ENCODE peak calls at places on chromosomes 11 and 22, in four cellular contexts. J is spleen; S is CD4-positive, alpha-beta T cell; G is lung. M is an unnamed sample.

GRCh38 chr22:25495286-25495685 is 69.2 kb upstream of the GRK3 start:
- DNase-seq in S (no peak), G (no peak), J (no peak), M (no peak)

GRCh38 chr11:114762437-114762836 is 84.1 kb downstream of the NXPE2 start:
- DNase-seq in J (no peak), S (no peak), G (peak; percentile 45), M (peak; percentile 57)

GRCh38 chr11:121452609-121453150 is at the start of gene SORL1-AS1:
- DNase-seq in G (no peak), J (no peak), S (peak; percentile 51), M (no peak)

GRCh38 chr11:126919147-126919823 is 81.3 kb downstream of the KIRREL3 start:
- DNase-seq in S (no peak), J (no peak), G (no peak), M (no peak)

GRCh38 chr11:132486060-132486459 is 1046.2 kb downstream of the OPCML start:
- DNase-seq in S (no peak), G (no peak), J (no peak), M (no peak)

GRCh38 chr11:102435688-102436087 is 16.9 kb downstream of the TMEM123 start:
- DNase-seq in S (no peak), G (no peak), J (no peak), M (no peak)

GRCh38 chr11:62444271-62444833 is 25.5 kb downstream of the SCGB1A1 start:
- DNase-seq in G (peak; percentile 55), S (peak; percentile 4), J (peak; percentile 85), M (peak; percentile 65)

GRCh38 chr22:36862251-36863242 is 1.7 kb downstream of the NCF4 start:
- DNase-seq in J (peak; percentile 90), G (peak; percentile 44), S (no peak), M (peak; percentile 34)

GRCh38 chr22:45127866-45128265 is 35.9 kb upstream of the NUP50 start:
- DNase-seq in J (no peak), G (no peak), S (no peak), M (no peak)

GRCh38 chr11:113649311-113649710 is 56.8 kb downstream of the TMPRSS5 start:
- DNase-seq in J (no peak), S (no peak), G (no peak), M (no peak)

GRCh38 chr11:107054391-107054790 is 36.1 kb upstream of the GUCY1A2 start:
- DNase-seq in S (no peak), J (no peak), G (no peak), M (no peak)

GRCh38 chr11:60783911-60784310 is 1.2 kb upstream of the MS4A10 start:
- DNase-seq in G (no peak), S (no peak), J (peak; percentile 42), M (no peak)

GRCh38 chr22:23119492-23120414 is 22.0 kb downstream of the RSPH14 start:
- DNase-seq in G (no peak), J (no peak), S (peak; percentile 43), M (no peak)

GRCh38 chr22:31968022-31968421 is 23.7 kb downstream of the YWHAH start:
- DNase-seq in S (no peak), G (no peak), J (no peak), M (no peak)

GRCh38 chr11:45102810-45103621 is 43.4 kb upstream of the PRDM11 start:
- DNase-seq in J (peak; percentile 90), S (peak; percentile 48), G (peak; percentile 60), M (peak; percentile 59)

GRCh38 chr11:92765965-92766371 is 203.5 kb upstream of the MTNR1B start:
- DNase-seq in S (no peak), G (peak; percentile 33), J (peak; percentile 76), M (no peak)

GRCh38 chr11:125063429-125064043 is 431 bp downstream of the SLC37A2 start:
- DNase-seq in G (no peak), J (peak; percentile 76), S (no peak), M (peak; percentile 63)

GRCh38 chr22:29154364-29155048 is 51.2 kb upstream of the EMID1 start:
- DNase-seq in J (peak; percentile 94), G (peak; percentile 79), S (peak; percentile 53), M (peak; percentile 88)

GRCh38 chr22:46352691-46353386 is 17.3 kb downstream of the TRMU start:
- DNase-seq in S (no peak), G (peak; percentile 74), J (peak; percentile 79), M (peak; percentile 81)

GRCh38 chr11:132858203-132858602 is 674.1 kb downstream of the OPCML start:
- DNase-seq in G (no peak), S (no peak), J (no peak), M (no peak)

GRCh38 chr11:95242990-95243590 is 12.1 kb upstream of the SESN3 start:
- DNase-seq in S (no peak), J (no peak), G (no peak), M (no peak)

GRCh38 chr11:122559734-122560382 is 95.7 kb upstream of the UBASH3B start:
- DNase-seq in S (no peak), J (no peak), G (no peak), M (no peak)

DNA sequence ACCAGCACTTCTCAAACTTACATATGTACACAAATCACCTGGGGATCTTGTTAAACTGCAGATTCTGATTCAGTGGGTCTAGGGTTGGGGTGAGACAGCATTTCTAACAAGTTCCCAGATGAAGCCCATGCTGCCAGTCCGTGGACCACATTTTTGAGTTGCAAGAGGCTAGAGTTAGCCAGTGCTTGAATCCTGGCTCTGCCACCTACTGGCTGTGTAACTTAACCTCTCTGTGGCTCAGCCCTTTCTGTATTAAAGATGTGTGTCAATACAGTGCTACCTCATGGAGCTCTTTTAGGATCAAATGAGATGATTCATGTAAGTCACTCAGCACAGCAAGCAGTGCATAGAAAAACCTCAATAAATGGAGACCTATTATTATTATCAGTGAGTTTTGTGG is 90.2 kb upstream of the ISX start:
- DNase-seq in G (no peak), S (no peak), J (no peak), M (no peak)
- TF ChIP-seq CTCF in G (no peak), S (no peak), J (no peak), M (no peak)

DNA sequence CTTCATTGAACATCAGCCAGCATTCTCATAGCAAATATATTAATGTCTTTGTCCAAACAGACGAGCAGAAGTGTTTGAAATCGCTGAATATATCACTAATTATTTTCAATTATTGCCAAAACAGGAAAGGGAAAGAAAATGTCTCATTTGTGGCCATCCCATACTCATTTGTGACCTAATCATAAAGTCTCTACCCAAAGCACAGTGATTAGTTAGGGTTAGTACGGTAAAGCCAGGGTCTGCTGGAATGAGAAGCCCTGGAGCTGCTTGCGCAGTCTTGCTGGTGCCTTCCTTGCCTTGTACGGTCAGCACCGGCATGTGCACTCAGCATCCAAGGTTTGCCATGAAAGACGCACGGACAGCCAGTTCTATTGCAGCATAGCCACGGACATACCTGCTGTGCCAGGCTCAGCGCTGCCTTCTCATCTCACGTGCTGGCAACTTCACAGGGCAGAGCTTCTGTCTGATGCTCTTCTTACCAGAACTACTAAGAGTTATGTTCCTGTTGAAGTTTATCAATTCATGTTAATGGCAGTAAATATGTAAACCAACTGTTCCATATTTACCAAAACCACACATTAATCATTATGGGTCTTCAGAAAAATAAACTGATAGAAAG is 74.7 kb upstream of the POU2AF2 start:
- DNase-seq in S (no peak), J (no peak), G (no peak), M (no peak)
- H3K27ac ChIP-seq in S (no peak overlapping the region), J (no peak overlapping the region), G (no peak overlapping the region), M (no peak overlapping the region)

DNA sequence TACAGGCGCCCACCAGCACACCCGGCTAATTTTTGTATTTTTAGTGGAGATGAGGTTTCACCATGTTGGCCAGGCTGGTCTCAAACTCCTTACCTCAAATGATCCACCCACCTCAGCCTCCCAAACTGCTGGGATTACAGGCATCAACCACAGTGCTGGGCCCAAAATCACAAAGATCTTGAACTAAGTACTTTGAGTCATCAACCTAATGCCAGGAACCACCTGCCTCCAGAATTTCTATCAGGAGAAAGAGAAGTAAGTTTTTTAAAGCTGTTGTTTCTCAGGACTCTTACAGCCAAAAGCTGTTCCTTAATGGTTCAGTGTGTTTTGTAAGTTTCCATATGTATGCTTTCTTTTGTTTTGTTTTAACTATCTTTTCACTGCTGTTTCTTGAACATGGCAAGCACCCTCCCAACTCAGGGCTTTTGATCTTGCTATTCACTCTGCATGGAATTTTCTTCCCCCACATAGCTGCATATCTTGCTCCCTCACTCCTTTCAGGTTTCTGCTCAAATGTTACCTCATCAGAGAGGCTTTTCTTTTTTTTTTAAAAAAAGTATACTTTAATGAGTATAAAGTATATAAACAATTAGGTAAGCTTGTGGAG is 6.0 kb upstream of the PAK1 start:
- DNase-seq in G (no peak), S (no peak), J (no peak), M (no peak)
- H3K27me3 ChIP-seq in G (no peaks in the 10 kb centered on the region), S (no peaks in the 10 kb centered on the region), J (no peaks in the 10 kb centered on the region), M (no peaks in the 10 kb centered on the region)

GRCh38 chr22:42930810-42931420 is 73.8 kb upstream of the ARFGAP3 start:
- DNase-seq in G (no peak), J (peak; percentile 73), S (no peak), M (peak; percentile 68)
- TF ChIP-seq CTCF in G (no peak), J (no peak), S (no peak), M (no peak)

GRCh38 chr22:48208894-48209293 is 1446.4 kb downstream of the TBC1D22A start:
- DNase-seq in S (no peak), G (peak; percentile 27), J (no peak), M (no peak)

GRCh38 chr22:48209473-48210271 is 1447.2 kb downstream of the TBC1D22A start:
- DNase-seq in G (peak; percentile 26), J (no peak), S (no peak), M (no peak)

GRCh38 chr22:48210812-48211211 is 1448.4 kb downstream of the TBC1D22A start:
- DNase-seq in J (no peak), S (no peak), G (peak; percentile 16), M (no peak)

GRCh38 chr22:48204296-48204695 is 1441.8 kb downstream of the TBC1D22A start:
- DNase-seq in G (no peak), S (no peak), J (no peak), M (no peak)

GRCh38 chr22:48205790-48206189 is 1443.3 kb downstream of the TBC1D22A start:
- DNase-seq in J (no peak), G (peak; percentile 19), S (no peak), M (no peak)
- H3K27ac ChIP-seq in J (no peak overlapping the region), G (no peak overlapping the region), S (no peak overlapping the region), M (no peak overlapping the region)

GRCh38 chr11:67372232-67372992 is 986 bp downstream of the CLCF1 start:
- DNase-seq in J (peak; percentile 87), S (no peak), G (no peak), M (peak; percentile 65)

GRCh38 chr11:67372993-67373915 is at the start of gene CLCF1:
- DNase-seq in G (peak; percentile 75), J (peak; percentile 94), S (peak; percentile 77), M (peak; percentile 69)

GRCh38 chr11:67370351-67371076 is 2.9 kb downstream of the CLCF1 start:
- DNase-seq in J (no peak), G (no peak), S (no peak), M (no peak)

GRCh38 chr11:67371199-67371548 is 2.2 kb downstream of the CLCF1 start:
- DNase-seq in S (no peak), J (no peak), G (no peak), M (no peak)

GRCh38 chr11:67371549-67372231 is 1.7 kb downstream of the CLCF1 start:
- DNase-seq in S (no peak), G (no peak), J (peak; percentile 83), M (no peak)
- H3K27me3 ChIP-seq in S (peaks cover 16% of the 10 kb centered on the region), G (no peaks in the 10 kb centered on the region), J (no peaks in the 10 kb centered on the region), M (no peaks in the 10 kb centered on the region)